ENCODE peak calls at places on chromosomes 6 and 20, in nine cellular contexts. I, T, J, K, A, W, N, D and R are unnamed samples.

GRCh38 chr20:60455272-60455671 is 497.0 kb downstream of the CDH26 start:
- DNase-seq in A (no peak), D (no peak), N (no peak), K (no peak), I (no peak), J (no peak), T (no peak), W (no peak), R (no peak)

GRCh38 chr6:24719125-24719931 is at the start of gene C6orf62:
- DNase-seq in A (peak; percentile 47), T (peak; percentile 65), J (peak; percentile 84), N (peak; percentile 71), W (peak; percentile 27), I (no peak), D (peak; percentile 38), K (peak; percentile 8), R (no peak)

GRCh38 chr6:55198708-55199107 is 24.4 kb downstream of the HCRTR2 start:
- DNase-seq in D (no peak), A (no peak), K (no peak), J (no peak), T (no peak), W (no peak), N (peak; percentile 61), I (no peak), R (no peak)

GRCh38 chr6:40585661-40586269 is 1.4 kb downstream of the LRFN2 start:
- DNase-seq in W (no peak), A (no peak), J (no peak), D (no peak), K (no peak), T (no peak), I (no peak), N (no peak), R (no peak)

GRCh38 chr6:71203211-71203610 is 85.4 kb upstream of the OGFRL1 start:
- DNase-seq in D (no peak), W (no peak), I (no peak), J (no peak), T (no peak), K (no peak), A (no peak), N (no peak), R (no peak)

GRCh38 chr6:7151381-7151780 is 43.6 kb downstream of the RREB1 start:
- DNase-seq in I (no peak), A (no peak), D (no peak), T (no peak), N (no peak), J (no peak), K (no peak), W (no peak), R (no peak)

GRCh38 chr20:23094927-23095326 is 8.8 kb upstream of the CD93 start:
- DNase-seq in A (no peak), D (peak; percentile 8), W (peak; percentile 75), N (no peak), J (no peak), T (no peak), I (no peak), K (no peak), R (no peak)

GRCh38 chr6:168886964-168887363 is 366.7 kb downstream of the THBS2 start:
- DNase-seq in K (no peak), J (no peak), T (no peak), I (no peak), N (no peak), W (no peak), D (no peak), A (no peak), R (no peak)

GRCh38 chr6:1870902-1871301 is 261.2 kb downstream of the FOXC1 start:
- DNase-seq in T (no peak), A (no peak), I (no peak), W (no peak), D (no peak), N (no peak), K (no peak), J (no peak), R (no peak)

GRCh38 chr6:41785689-41786450 is 1.6 kb upstream of the TOMM6 start:
- DNase-seq in I (no peak), K (no peak), A (no peak), D (no peak), T (no peak), W (peak; percentile 18), N (peak; percentile 61), J (no peak), R (peak; percentile 9)

GRCh38 chr6:129647044-129647443 is 62.9 kb downstream of the ARHGAP18 start:
- DNase-seq in J (no peak), D (no peak), W (no peak), T (no peak), K (no peak), A (no peak), I (no peak), N (no peak), R (no peak)

GRCh38 chr6:129646140-129646569 is 63.8 kb downstream of the ARHGAP18 start:
- DNase-seq in I (no peak), T (no peak), W (no peak), D (no peak), N (no peak), A (no peak), J (no peak), K (no peak), R (no peak)

GRCh38 chr6:129644567-129645015 is 65.4 kb downstream of the ARHGAP18 start:
- DNase-seq in J (no peak), K (no peak), N (peak; percentile 68), T (no peak), I (peak; percentile 75), D (no peak), A (no peak), W (peak; percentile 93), R (no peak)

GRCh38 chr6:129645371-129646139 is 64.4 kb downstream of the ARHGAP18 start:
- DNase-seq in D (no peak), I (peak; percentile 65), T (no peak), N (peak; percentile 79), A (no peak), J (no peak), K (no peak), W (no peak), R (no peak)

GRCh38 chr6:129646617-129647016 is 63.4 kb downstream of the ARHGAP18 start:
- DNase-seq in I (no peak), W (peak; percentile 73), D (no peak), N (peak; percentile 66), A (no peak), K (no peak), J (no peak), T (no peak), R (no peak)
- H3K4me3 ChIP-seq in I (no peak overlapping the region), W (no peak overlapping the region), D (no peak overlapping the region), N (peak overlapping the region; percentile 66), A (no peak overlapping the region), K (no peak overlapping the region), J (no peak overlapping the region), T (no peak overlapping the region), R (no peak overlapping the region)

DNA sequence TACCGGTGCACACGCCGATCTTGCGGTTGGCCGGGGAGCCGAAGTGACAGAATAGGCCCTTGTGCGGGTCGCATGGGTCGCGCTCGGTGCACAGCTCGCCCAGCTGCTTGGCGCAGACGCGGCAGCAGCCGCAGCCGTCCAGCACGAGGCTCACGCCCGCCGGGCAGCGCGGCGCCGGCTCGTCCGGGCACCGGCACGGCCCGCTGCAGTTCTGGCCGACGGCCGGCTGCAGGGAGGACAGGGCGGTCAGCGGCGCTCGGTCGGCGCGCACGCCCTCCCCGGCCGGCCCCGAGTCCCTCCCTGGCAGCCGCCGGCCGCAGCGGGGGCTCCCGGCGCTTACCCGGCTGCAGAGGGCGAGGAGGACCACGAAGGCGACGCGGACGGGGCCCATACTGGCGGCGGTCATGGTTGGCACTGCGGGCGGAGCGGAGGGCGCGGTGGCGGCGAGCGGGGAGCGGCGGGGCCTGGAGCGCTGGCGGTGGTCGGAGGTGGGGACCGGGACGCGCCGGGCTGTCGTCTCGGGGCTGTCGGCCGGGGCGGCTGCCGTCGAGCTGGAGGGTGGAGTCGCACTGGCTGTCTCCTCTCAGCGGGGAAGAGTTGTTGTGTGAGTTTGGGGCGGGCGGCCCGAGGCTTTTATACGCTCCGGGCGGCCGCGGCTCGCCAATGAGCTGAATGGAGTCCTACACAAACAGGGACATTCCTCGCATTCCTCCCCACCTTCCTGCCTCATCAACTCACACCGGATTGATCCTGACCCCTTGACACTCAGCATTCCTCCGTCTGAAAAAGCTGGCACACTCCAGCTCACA is at the start of gene CCN2:
- DNase-seq in J (peak; percentile 85), K (peak; percentile 99), T (peak; percentile 79), D (peak; percentile 92), A (no peak), I (peak; percentile 48), W (peak; percentile 100), N (peak; percentile 94), R (peak; percentile 98)
- H3K4me3 ChIP-seq in J (peak within 1 kb of the TSS; percentile 59), K (peak within 1 kb of the TSS; percentile 92), T (peak within 1 kb of the TSS; percentile 61), D (no peak within 1 kb of the TSS), A (no peak within 1 kb of the TSS), I (peak within 1 kb of the TSS; percentile 47), W (peak within 1 kb of the TSS; percentile 91), N (peak within 1 kb of the TSS; percentile 87), R (peak within 1 kb of the TSS; percentile 55)

DNA sequence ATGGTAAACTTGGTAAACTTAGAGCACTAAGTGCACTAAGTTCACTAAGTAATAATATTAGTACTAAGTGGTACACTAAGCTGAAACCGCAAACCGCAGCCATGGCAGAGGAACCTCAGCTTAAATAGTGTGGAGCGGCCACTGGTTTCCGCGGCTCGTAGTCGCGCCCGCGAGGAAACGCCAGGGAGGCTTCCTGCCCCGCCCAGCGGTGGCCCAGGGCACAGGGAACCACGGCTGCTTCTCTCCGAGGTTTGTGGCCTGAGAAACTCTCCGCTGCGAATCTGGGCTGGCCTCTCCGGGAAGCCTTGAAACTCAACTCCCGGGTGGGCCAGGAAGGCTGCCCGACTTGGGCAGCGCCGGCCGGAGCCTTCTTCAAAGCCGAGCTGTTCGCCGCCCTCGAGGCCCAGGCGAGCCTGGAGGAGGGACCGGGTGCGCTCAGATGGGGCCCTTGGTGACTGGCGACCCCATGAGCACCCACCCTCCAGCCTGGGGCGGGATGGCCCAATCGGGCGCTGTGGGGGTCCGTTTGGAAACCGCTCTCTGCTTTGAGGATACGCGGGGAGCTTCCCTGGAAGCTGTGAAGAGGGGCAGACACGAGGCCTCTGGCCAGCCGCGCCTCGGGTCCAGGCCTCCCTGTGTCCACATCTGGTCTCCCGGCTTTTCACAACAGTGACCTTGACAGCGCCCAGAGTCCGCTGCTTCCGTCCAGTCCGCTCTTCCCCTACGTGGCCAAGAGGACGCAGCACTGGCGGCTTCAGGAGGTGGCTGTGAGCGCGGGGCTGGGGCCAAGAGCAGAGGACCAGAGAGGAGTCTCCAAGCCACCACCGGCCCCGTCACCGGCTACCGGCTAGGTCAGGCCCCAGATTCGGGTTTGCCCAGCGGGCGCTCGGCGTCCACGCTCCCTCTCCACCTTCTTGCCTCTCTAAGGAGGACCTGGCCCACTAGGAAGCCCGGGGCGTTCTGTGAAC is 25.4 kb upstream of the HLA-E start:
- DNase-seq in N (no peak), W (peak; percentile 19), J (peak; percentile 90), K (no peak), T (peak; percentile 73), A (peak; percentile 64), D (peak; percentile 25), I (no peak), R (no peak)
- H3K4me3 ChIP-seq in N (no peak overlapping the region), W (no peak overlapping the region), J (peak overlapping the region; percentile 2), K (no peak overlapping the region), T (peak overlapping the region; percentile 18), A (no peak overlapping the region), D (no peak overlapping the region), I (no peak overlapping the region), R (no peak overlapping the region)

DNA sequence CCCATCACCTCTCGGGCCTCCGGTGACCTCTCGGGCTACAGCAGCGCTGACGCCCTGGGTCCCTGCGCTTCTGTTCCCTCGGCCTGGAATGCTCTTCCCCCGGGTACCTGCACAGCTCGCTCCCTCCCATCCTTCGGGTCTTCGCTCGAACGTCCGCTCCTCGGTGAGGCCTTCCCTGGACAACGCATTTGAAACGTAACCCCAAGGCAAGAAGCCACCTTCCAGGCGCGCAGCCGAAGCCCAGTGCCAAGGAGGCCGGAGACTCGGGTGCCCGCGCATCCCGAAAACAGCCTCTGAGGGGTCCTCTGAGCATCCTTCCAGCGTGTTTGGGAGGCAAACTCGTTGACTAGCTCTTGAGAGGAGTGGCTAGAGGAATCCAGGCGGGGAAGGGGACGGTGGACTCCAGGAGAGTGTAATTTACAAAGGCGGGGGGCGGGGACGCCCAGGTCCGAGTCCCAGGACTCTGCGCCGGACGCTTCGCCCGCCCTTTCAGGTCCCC is 87.0 kb downstream of the ZFP64 start:
- DNase-seq in J (no peak), T (no peak), D (no peak), A (no peak), K (peak; percentile 18), W (no peak), I (no peak), N (peak; percentile 48), R (peak; percentile 28)
- H3K4me3 ChIP-seq in J (peak overlapping the region; percentile 28), T (peak overlapping the region; percentile 42), D (peak overlapping the region; percentile 81), A (peak overlapping the region; percentile 24), K (peak overlapping the region; percentile 82), W (peak overlapping the region; percentile 61), I (no peak overlapping the region), N (peak overlapping the region; percentile 70), R (peak overlapping the region; percentile 53)